ENCODE peak calls at places on chromosome 14, in nine cellular contexts. M is body of pancreas; I is HCT116; N is BJ; Z is GM13976; J is stomach; P is thoracic aorta; U is epithelial cell of esophagus; F is CD4-positive, alpha-beta T cell. O is an unnamed sample.

GRCh38 chr14:58082491-58083098 is 69.4 kb downstream of the ARMH4 start:
- DNase-seq in I (peak; percentile 19), M (no peak), N (peak; percentile 78), J (no peak), P (no peak), F (no peak), Z (no peak), U (peak; percentile 80), O (no peak)

GRCh38 chr14:103518416-103519042 is 4.1 kb downstream of the CKB start:
- DNase-seq in J (peak; percentile 81), Z (peak; percentile 89), I (no peak), U (peak; percentile 60), P (no peak), M (peak; percentile 73), N (no peak), F (peak; percentile 45), O (peak; percentile 70)

GRCh38 chr14:99872786-99873440 is 79.7 kb downstream of the EML1 start:
- DNase-seq in I (no peak), P (no peak), J (no peak), Z (no peak), M (no peak), U (no peak), N (no peak), F (no peak), O (no peak)

GRCh38 chr14:97719043-97719442 is 921.9 kb downstream of the VRK1 start:
- DNase-seq in N (no peak), I (no peak), M (no peak), P (no peak), F (no peak), Z (no peak), J (no peak), U (no peak), O (no peak)

GRCh38 chr14:75709207-75709812 is 48.3 kb downstream of the TTLL5 start:
- DNase-seq in J (peak; percentile 84), F (peak; percentile 36), M (peak; percentile 83), P (peak; percentile 40), U (peak; percentile 86), Z (peak; percentile 57), I (peak; percentile 68), N (peak; percentile 20), O (peak; percentile 51)

GRCh38 chr14:78927261-78927660 is 757.1 kb downstream of the NRXN3 start:
- DNase-seq in U (no peak), Z (no peak), I (no peak), F (no peak), J (no peak), N (no peak), M (no peak), P (no peak), O (no peak)

GRCh38 chr14:67359319-67359774 is 257 bp downstream of the ATP6V1D start:
- DNase-seq in N (peak; percentile 6), J (no peak), M (no peak), I (no peak), U (peak; percentile 71), Z (no peak), P (no peak), F (no peak), O (peak; percentile 10)

GRCh38 chr14:54105898-54106297 is 149.3 kb upstream of the BMP4 start:
- DNase-seq in F (no peak), M (no peak), Z (no peak), P (no peak), N (no peak), I (peak; percentile 71), U (peak; percentile 97), J (peak; percentile 58), O (no peak)

GRCh38 chr14:21024668-21025373 is at the start of gene NDRG2:
- DNase-seq in Z (peak; percentile 82), F (peak; percentile 73), U (peak; percentile 37), P (no peak), N (no peak), J (peak; percentile 90), M (peak; percentile 83), I (no peak), O (peak; percentile 85)

GRCh38 chr14:103561381-103562134 is 899 bp downstream of the BAG5 start:
- DNase-seq in U (peak; percentile 63), M (no peak), N (no peak), J (no peak), I (no peak), F (peak; percentile 11), Z (peak; percentile 75), P (no peak), O (no peak)

GRCh38 chr14:104794641-104795467 is 694 bp downstream of the AKT1 start:
- DNase-seq in J (peak; percentile 51), U (peak; percentile 27), Z (peak; percentile 75), N (no peak), I (no peak), P (no peak), M (peak; percentile 51), F (no peak), O (no peak)
- TF ChIP-seq CTCF in J (no peak), U (no peak), Z (no peak), N (peak; percentile 21), I (no peak), P (no peak), M (no peak), F (no peak), O (no peak)

GRCh38 chr14:95359974-95360826 is 40.5 kb upstream of the CLMN start:
- DNase-seq in J (peak; percentile 38), U (no peak), M (peak; percentile 27), Z (peak; percentile 55), P (no peak), F (no peak), I (no peak), N (no peak), O (peak; percentile 42)
- TF ChIP-seq CTCF in J (no peak), U (no peak), M (no peak), Z (no peak), P (no peak), F (no peak), I (no peak), N (no peak), O (no peak)

GRCh38 chr14:65373671-65374039 is 38.9 kb upstream of the FUT8 start:
- DNase-seq in J (peak; percentile 29), I (no peak), U (peak; percentile 9), Z (no peak), M (peak; percentile 42), N (no peak), P (no peak), F (no peak), O (no peak)
- TF ChIP-seq CTCF in J (no peak), I (no peak), U (no peak), Z (no peak), M (no peak), N (no peak), P (no peak), F (no peak), O (no peak)

GRCh38 chr14:61112506-61112905 is 131.5 kb downstream of the SLC38A6 start:
- DNase-seq in U (no peak), I (no peak), Z (no peak), P (no peak), J (no peak), N (no peak), F (no peak), M (no peak), O (no peak)
- TF ChIP-seq CTCF in U (no peak), I (no peak), Z (no peak), P (no peak), J (no peak), N (no peak), F (no peak), M (no peak), O (no peak)

GRCh38 chr14:104926619-104927431 is 2.1 kb downstream of the PLD4 start:
- DNase-seq in P (no peak), I (no peak), U (no peak), F (no peak), M (no peak), J (no peak), Z (peak; percentile 94), N (no peak), O (no peak)
- TF ChIP-seq CTCF in P (no peak), I (no peak), U (no peak), F (no peak), M (no peak), J (no peak), Z (no peak), N (no peak), O (peak; percentile 20)

GRCh38 chr14:47539065-47539464 is 136.3 kb downstream of the MDGA2 start:
- DNase-seq in U (no peak), N (no peak), P (no peak), M (no peak), J (no peak), I (no peak), Z (peak; percentile 4), F (no peak), O (no peak)
- TF ChIP-seq CTCF in U (no peak), N (no peak), P (no peak), M (no peak), J (no peak), I (peak; percentile 21), Z (no peak), F (no peak), O (peak; percentile 52)

O was measured in progenitor cell of endocrine pancreas.